ENCODE peak calls at places on chromosomes 16 and 17, in eight cellular contexts. A, E, W, O, X, B, G and L are unnamed samples.

GRCh38 chr16:73036074-73036826 is 11.7 kb downstream of the ZFHX3 start:
- DNase-seq in G (no peak), X (peak), E (peak), W (no peak), B (no peak), O (no peak), A (no peak), L (no peak)

GRCh38 chr17:13306310-13306962 is 288.6 kb upstream of the ELAC2 start:
- DNase-seq in B (no peak), X (peak), G (peak), O (no peak), E (no peak), A (no peak), W (peak), L (peak)

GRCh38 chr16:68389006-68389405 is 59.3 kb downstream of the SMPD3 start:
- DNase-seq in G (no peak), E (no peak), O (no peak), A (no peak), W (no peak), B (no peak), X (no peak), L (no peak)

GRCh38 chr17:50565559-50566350 is 5.2 kb downstream of the CACNA1G start:
- DNase-seq in X (no peak), E (no peak), W (peak), A (no peak), B (no peak), O (peak), G (peak), L (no peak)

GRCh38 chr16:85798283-85798776 is 1.0 kb downstream of the EMC8 start:
- DNase-seq in W (no peak), E (no peak), A (no peak), B (no peak), X (no peak), O (no peak), G (peak), L (no peak)

GRCh38 chr17:3925684-3926537 is 9.6 kb upstream of the P2RX1 start:
- DNase-seq in E (no peak), W (no peak), X (no peak), B (no peak), O (no peak), A (no peak), G (no peak), L (no peak)

GRCh38 chr17:67044016-67044772 is at the start of gene CACNG1:
- DNase-seq in W (no peak), O (no peak), G (no peak), B (no peak), X (no peak), A (no peak), E (no peak), L (no peak)

GRCh38 chr16:16960785-16961184 is 510.0 kb downstream of the XYLT1 start:
- DNase-seq in X (peak), O (no peak), W (no peak), G (no peak), E (no peak), A (no peak), B (no peak), L (no peak)

GRCh38 chr17:7477392-7478275 is 1.8 kb downstream of the ZBTB4 start:
- DNase-seq in G (peak), O (no peak), W (no peak), X (no peak), A (no peak), B (no peak), E (no peak), L (no peak)

GRCh38 chr17:44171931-44172455 is 1.5 kb downstream of the ASB16 start:
- DNase-seq in A (no peak), X (no peak), W (no peak), E (no peak), G (no peak), O (no peak), B (no peak), L (no peak)

GRCh38 chr16:20956319-20956718 is 55.7 kb downstream of the LYRM1 start:
- DNase-seq in O (no peak), A (no peak), W (peak), X (no peak), B (no peak), E (no peak), G (no peak), L (no peak)

GRCh38 chr16:3797473-3797872 is 80.1 kb upstream of the TRAP1 start:
- DNase-seq in A (no peak), G (no peak), B (no peak), W (no peak), O (no peak), X (no peak), E (no peak), L (no peak)

GRCh38 chr17:36674278-36674650 is 72.9 kb downstream of the MRM1 start:
- DNase-seq in A (no peak), O (no peak), G (no peak), B (no peak), X (no peak), W (peak), E (no peak), L (no peak)

GRCh38 chr16:53775821-53776431 is 72.0 kb downstream of the FTO start:
- DNase-seq in E (no peak), G (peak), A (no peak), W (peak), X (no peak), O (no peak), B (no peak), L (no peak)

GRCh38 chr17:81902023-81902652 is at the start of gene NPB:
- DNase-seq in X (peak), E (no peak), O (no peak), B (no peak), G (peak), W (no peak), A (no peak), L (no peak)

GRCh38 chr17:50053654-50053960 is 2.3 kb upstream of the ITGA3 start:
- DNase-seq in X (no peak), B (no peak), W (no peak), E (no peak), G (no peak), O (no peak), A (no peak), L (no peak)

GRCh38 chr17:53722407-53722806 is 100.3 kb upstream of the KIF2B start:
- DNase-seq in A (no peak), E (no peak), W (peak), X (no peak), B (no peak), O (no peak), G (peak), L (no peak)

GRCh38 chr16:72560617-72561016 is 388.7 kb upstream of the PMFBP1 start:
- DNase-seq in W (no peak), O (peak), G (no peak), B (no peak), X (no peak), E (no peak), A (no peak), L (no peak)

GRCh38 chr17:9236286-9237052 is 215.2 kb downstream of the NTN1 start:
- DNase-seq in B (no peak), X (no peak), W (no peak), E (no peak), G (no peak), A (no peak), O (no peak), L (no peak)

GRCh38 chr17:33267881-33268548 is 25.1 kb downstream of the ASIC2 start:
- DNase-seq in X (no peak), O (no peak), E (no peak), A (no peak), G (no peak), B (no peak), W (no peak), L (no peak)

GRCh38 chr17:81207610-81208581 is 14.9 kb downstream of the CEP131 start:
- DNase-seq in E (peak), G (no peak), A (no peak), B (no peak), O (no peak), W (no peak), X (no peak), L (no peak)

GRCh38 chr16:85651822-85652430 is 36.8 kb downstream of the GINS2 start:
- DNase-seq in W (no peak), B (no peak), X (no peak), O (no peak), E (no peak), G (no peak), A (no peak), L (no peak)

GRCh38 chr16:87344931-87345631 is 27.9 kb upstream of the C16orf95 start:
- DNase-seq in O (peak), X (no peak), B (no peak), W (no peak), A (no peak), G (no peak), E (peak), L (no peak)

GRCh38 chr16:89360760-89361435 is 129.5 kb downstream of the ANKRD11 start:
- DNase-seq in O (no peak), E (peak), B (no peak), A (peak), X (no peak), W (no peak), G (no peak), L (no peak)

GRCh38 chr17:82153745-82154375 is 55.8 kb upstream of the FASN start:
- DNase-seq in A (peak), E (peak), G (peak), W (peak), X (peak), O (no peak), B (no peak), L (peak)

GRCh38 chr17:57484826-57485565 is 228.7 kb downstream of the MSI2 start:
- DNase-seq in B (no peak), W (no peak), X (no peak), O (no peak), A (no peak), G (no peak), E (no peak), L (no peak)

GRCh38 chr17:50799582-50799981 is 32.3 kb upstream of the ANKRD40CL start:
- DNase-seq in G (no peak), E (no peak), O (no peak), B (no peak), A (no peak), W (no peak), X (no peak), L (no peak)

GRCh38 chr17:49851387-49852291 is 3.8 kb upstream of the TAC4 start:
- DNase-seq in E (peak), A (peak), O (no peak), W (peak), X (peak), B (no peak), G (peak), L (peak)

GRCh38 chr16:80527297-80527696 is 13.5 kb upstream of the DYNLRB2 start:
- DNase-seq in X (peak), A (no peak), G (peak), O (no peak), W (peak), E (peak), B (no peak), L (peak)

GRCh38 chr16:19524356-19524865 is 669 bp downstream of the CCP110 start:
- DNase-seq in O (no peak), W (no peak), A (no peak), G (no peak), B (no peak), E (peak), X (no peak), L (no peak)